ENCODE peak calls at places on chromosomes 16 and 17, in seven cellular contexts. I, X, B, Q, E, C and T are unnamed samples.

GRCh38 chr16:16014329-16015224 is 65.2 kb downstream of the ABCC1 start:
- DNase-seq in I (no peak), X (peak), B (peak), Q (peak), E (no peak), C (no peak), T (peak)

GRCh38 chr17:16269658-16270057 is 52.6 kb downstream of the PIGL start:
- DNase-seq in I (no peak), X (no peak), B (no peak), Q (no peak), E (no peak), C (no peak), T (peak)

GRCh38 chr17:10385871-10386270 is 13.1 kb upstream of the MYH13 start:
- DNase-seq in I (no peak), X (no peak), B (no peak), Q (no peak), E (no peak), C (no peak), T (no peak)

GRCh38 chr17:82956726-82957468 is 117.1 kb upstream of the ZNF750 start:
- DNase-seq in I (no peak), X (no peak), B (peak), Q (no peak), E (no peak), C (no peak), T (no peak)

GRCh38 chr17:61491981-61492380 is 39.8 kb downstream of the TBX4 start:
- DNase-seq in I (no peak), X (no peak), B (no peak), Q (no peak), E (no peak), C (no peak), T (no peak)

GRCh38 chr16:55462241-55462640 is 16.8 kb upstream of the MMP2 start:
- DNase-seq in I (no peak), X (no peak), B (no peak), Q (no peak), E (no peak), C (no peak), T (no peak)

GRCh38 chr16:1707193-1707790 is 1.3 kb downstream of the MAPK8IP3 start:
- DNase-seq in I (no peak), X (no peak), B (no peak), Q (no peak), E (no peak), C (no peak), T (peak)

GRCh38 chr17:39626171-39626670 is 531 bp upstream of the PPP1R1B start:
- DNase-seq in I (no peak), X (no peak), B (no peak), Q (no peak), E (no peak), C (no peak), T (no peak)

GRCh38 chr16:51931596-51931995 is 615.3 kb downstream of the TOX3 start:
- DNase-seq in I (no peak), X (no peak), B (no peak), Q (no peak), E (no peak), C (no peak), T (no peak)

GRCh38 chr16:67349172-67349571 is 22.6 kb downstream of the LRRC36 start:
- DNase-seq in I (no peak), X (no peak), B (no peak), Q (no peak), E (peak), C (peak), T (peak)

GRCh38 chr17:58556833-58557250 is 42.4 kb upstream of the MTMR4 start:
- DNase-seq in I (no peak), X (no peak), B (no peak), Q (no peak), E (no peak), C (no peak), T (peak)

GRCh38 chr17:55549140-55549539 is 37.9 kb upstream of the SMIM36 start:
- DNase-seq in I (no peak), X (no peak), B (no peak), Q (no peak), E (no peak), C (peak), T (no peak)
- TF ChIP-seq CTCF in I (peak), X (no peak), B (no peak), Q (no peak), E (peak), C (peak), T (peak)

GRCh38 chr16:85229869-85230416 is 117.7 kb upstream of the CIBAR2 start:
- DNase-seq in I (no peak), X (no peak), B (no peak), Q (no peak), E (no peak), C (no peak), T (no peak)

GRCh38 chr16:85228463-85228862 is 116.2 kb upstream of the CIBAR2 start:
- DNase-seq in I (no peak), X (no peak), B (no peak), Q (no peak), E (no peak), C (no peak), T (no peak)

GRCh38 chr16:85228970-85229430 is 116.7 kb upstream of the CIBAR2 start:
- DNase-seq in I (no peak), X (no peak), B (no peak), Q (no peak), E (no peak), C (no peak), T (no peak)

GRCh38 chr16:85227262-85227923 is 115.1 kb upstream of the CIBAR2 start:
- DNase-seq in I (no peak), X (no peak), B (no peak), Q (no peak), E (no peak), C (no peak), T (peak)

DNA sequence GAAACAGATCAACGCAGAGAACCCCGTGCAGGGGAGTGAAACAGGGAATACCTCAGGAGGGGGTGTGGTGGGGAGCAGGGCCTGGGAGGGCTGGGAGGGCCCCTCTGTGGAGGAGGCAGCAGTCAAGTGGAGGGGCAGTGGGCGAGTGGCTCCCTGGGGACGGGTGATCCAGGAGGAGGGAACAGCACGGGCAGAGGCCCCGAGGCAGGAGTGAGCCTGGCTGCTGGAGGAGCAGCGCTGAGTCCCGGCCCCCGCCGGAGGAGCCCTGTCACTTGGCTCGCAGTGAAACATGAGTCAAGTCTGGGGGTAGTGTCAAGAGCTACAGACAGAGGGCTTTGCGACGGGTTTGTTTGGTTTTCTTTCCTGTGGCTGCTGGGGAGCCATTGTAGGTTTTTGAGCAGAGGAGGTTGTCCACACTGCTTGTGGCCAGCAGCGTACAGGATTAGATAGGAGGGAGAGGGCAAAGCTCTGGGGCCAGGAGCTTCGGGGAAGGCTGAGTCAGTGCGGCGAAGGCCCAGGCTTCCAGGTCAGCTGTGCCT is 115.7 kb upstream of the CIBAR2 start:
- DNase-seq in I (no peak), X (no peak), B (no peak), Q (no peak), E (no peak), C (no peak), T (peak)
- TF ChIP-seq CTCF in I (no peak), X (no peak), B (no peak), Q (peak), E (no peak), C (no peak), T (peak)

DNA sequence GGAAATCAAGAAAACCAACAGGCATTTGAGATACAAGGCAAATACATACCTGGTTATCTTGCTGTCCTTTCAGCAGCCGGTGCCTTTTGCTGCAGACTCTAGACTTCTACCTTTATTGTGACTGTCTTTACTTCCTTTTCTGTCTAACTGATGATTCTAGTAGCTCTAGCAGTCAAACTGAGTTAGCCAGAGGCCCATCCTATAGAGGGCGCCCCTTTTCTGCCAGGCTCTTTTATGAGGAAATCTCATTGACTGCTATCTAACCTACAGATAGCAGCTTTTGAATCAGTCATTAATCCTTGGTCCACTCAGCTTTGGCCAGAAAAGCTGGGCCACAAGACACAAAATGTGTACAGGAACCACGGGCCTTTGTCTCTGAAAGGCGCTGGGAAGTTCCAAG is 87.5 kb upstream of the WSB1 start:
- DNase-seq in I (no peak), X (no peak), B (no peak), Q (no peak), E (no peak), C (peak), T (no peak)
- TF ChIP-seq CTCF in I (no peak), X (no peak), B (no peak), Q (no peak), E (peak), C (peak), T (peak)

GRCh38 chr17:75945202-75945601 is 4.4 kb upstream of the FBF1 start:
- DNase-seq in I (no peak), X (no peak), B (no peak), Q (no peak), E (no peak), C (no peak), T (no peak)

GRCh38 chr17:75937652-75938051 is 3.2 kb downstream of the FBF1 start:
- DNase-seq in I (no peak), X (no peak), B (no peak), Q (no peak), E (no peak), C (no peak), T (no peak)

GRCh38 chr17:75942473-75942872 is 1.6 kb upstream of the FBF1 start:
- DNase-seq in I (no peak), X (no peak), B (no peak), Q (no peak), E (no peak), C (no peak), T (no peak)

GRCh38 chr17:75941442-75941819 is 589 bp upstream of the FBF1 start:
- DNase-seq in I (no peak), X (no peak), B (peak), Q (no peak), E (no peak), C (no peak), T (no peak)

DNA sequence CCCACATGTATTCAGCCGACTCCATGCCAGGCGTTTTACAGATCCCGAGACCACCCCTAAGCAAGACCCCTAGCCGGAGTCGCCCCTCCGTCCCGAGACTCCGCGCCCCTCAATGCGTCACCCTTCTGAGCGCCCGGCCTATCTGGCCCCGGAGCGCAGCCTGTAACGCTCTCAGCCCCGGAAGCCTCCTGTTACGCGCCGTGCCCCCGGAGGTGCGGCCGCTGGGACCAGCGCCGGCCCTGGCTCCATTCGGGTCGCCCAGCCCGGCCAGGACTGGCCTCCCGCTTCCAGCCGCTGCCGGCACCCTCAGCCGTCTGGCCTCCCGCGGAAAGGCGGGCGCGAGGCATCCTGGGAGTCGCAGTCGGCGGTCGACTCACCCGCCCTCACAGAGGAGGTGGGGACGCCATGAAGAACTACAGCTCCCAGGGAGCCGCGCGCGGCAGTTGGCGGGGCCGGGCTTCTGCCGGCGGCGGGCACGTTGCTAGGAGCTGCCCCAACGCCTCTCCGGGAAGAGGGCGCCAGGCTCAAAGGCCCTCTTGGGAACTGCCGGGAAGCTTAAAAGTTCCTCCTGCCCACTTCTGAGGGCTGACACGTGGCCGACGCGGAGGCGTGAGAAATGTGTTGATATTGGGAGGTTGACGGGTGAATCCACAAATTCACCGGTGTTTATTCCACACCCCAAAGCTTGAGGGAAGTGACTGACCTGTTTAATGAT is at the start of gene FBF1:
- DNase-seq in I (peak), X (peak), B (peak), Q (peak), E (peak), C (peak), T (peak)
- TF ChIP-seq CTCF in I (no peak), X (peak), B (peak), Q (no peak), E (no peak), C (no peak), T (no peak)

DNA sequence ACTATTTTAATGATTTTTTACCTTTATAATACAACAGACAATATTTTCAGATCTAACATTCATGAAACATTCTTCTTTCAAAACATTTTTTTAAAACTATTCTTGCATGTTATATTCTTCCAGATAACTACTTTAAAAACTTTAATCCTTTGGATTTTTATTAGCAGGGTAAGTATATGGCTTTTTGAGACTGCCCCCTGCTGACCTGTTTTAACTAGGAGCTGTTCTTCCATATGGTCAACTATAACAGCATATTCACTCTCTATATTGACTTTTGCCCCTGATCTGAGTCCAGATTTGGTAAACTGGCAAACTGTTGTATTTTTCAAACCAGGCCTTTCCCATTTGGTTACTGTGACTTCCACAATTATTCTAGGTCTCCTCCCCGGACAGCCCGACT is 16.5 kb downstream of the ZNF18 start:
- DNase-seq in I (no peak), X (no peak), B (no peak), Q (no peak), E (no peak), C (no peak), T (peak)
- TF ChIP-seq CTCF in I (peak), X (no peak), B (no peak), Q (no peak), E (peak), C (peak), T (peak)

DNA sequence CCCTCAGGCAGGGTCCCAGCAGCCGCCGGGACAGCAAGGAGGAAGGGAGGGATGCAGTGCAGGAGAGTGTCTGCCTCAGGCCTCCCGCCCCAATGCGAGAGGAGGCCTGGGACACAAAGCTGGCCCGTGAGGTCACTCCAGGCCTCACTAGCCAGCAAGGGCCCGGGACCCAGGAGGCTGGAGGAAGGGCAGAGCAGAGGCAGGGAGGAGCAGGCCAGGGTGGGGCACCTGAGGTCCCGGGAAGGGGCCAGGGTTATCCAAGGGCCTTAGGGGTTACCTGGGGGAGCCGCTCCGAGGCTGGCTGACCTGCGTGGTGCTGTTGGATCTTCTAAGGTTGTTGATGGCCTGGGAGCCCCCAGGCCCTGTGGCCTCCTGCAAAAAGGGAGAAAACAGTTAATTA is 14.1 kb downstream of the CEP131 start:
- DNase-seq in I (no peak), X (no peak), B (no peak), Q (no peak), E (no peak), C (no peak), T (no peak)
- TF ChIP-seq CTCF in I (no peak), X (no peak), B (no peak), Q (no peak), E (no peak), C (no peak), T (no peak)

DNA sequence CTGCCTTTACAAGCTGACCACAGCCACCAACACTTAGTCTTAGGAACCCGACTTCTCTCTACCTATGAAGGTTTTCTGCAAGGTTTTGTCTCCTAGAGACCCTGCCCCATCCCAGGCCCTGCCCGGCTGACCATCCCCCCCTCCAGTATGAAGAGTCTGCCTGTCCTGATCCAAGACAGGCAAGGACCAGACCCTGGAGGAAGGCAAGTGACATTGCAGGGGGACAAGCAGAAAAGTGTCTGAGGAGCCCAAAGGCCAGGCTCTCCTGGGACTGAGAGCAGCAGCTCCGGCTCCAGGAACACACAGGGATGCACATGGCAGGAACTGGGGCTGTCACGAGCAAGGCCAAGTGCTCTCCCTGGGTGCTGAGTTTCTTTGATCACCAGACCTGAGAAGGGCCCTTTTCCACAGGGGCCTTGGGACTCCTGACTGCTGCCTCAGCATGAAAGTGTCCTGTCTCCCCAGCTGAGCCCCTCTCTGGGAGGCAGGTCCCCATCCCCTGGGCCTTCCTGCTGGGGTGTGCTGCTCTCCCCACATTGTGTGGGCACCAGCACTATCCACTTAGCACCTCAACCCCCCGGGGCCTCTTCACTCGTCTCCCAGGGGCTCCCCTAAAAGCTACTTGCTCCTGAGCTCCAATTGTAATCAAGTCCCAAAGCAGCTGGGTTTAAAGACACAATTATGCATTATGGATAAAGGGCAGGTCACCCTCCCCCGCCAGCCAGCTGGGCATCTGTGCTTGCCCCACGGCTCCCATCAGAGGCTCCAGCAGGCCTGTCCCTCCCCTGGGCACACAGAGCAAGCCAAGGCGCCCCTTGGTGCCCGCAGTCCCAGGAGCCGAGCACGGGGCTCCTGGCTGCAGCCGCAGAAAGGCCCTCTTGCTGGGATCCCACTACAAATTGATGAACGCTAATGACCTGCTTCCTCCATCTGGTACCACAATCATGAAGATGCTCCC is 11.5 kb upstream of the CACNG4 start:
- DNase-seq in I (no peak), X (no peak), B (no peak), Q (no peak), E (no peak), C (no peak), T (no peak)
- TF ChIP-seq CTCF in I (no peak), X (no peak), B (no peak), Q (no peak), E (no peak), C (peak), T (no peak)

GRCh38 chr16:88534731-88535141 is 35.5 kb upstream of the ZC3H18 start:
- DNase-seq in I (no peak), X (no peak), B (peak), Q (no peak), E (no peak), C (peak), T (peak)
- TF ChIP-seq CTCF in I (no peak), X (no peak), B (no peak), Q (no peak), E (no peak), C (no peak), T (no peak)

GRCh38 chr17:77331161-77331864 is 190.5 kb downstream of the SEC14L1 start:
- DNase-seq in I (peak), X (peak), B (peak), Q (peak), E (peak), C (peak), T (peak)
- TF ChIP-seq CTCF in I (peak), X (peak), B (peak), Q (peak), E (peak), C (peak), T (peak)